ENCODE peak calls at places on chromosomes 7 and 10, in five cellular contexts. One of them, this sample, is unnamed.

GRCh38 chr10:88073676-88074075 is 210.3 kb downstream of the PTEN start:
- DNase-seq in stimulated activated CD8-positive, alpha-beta memory T cell treated with anti-CD3 and anti-CD28 coated beads, Interleukin-4, amount 100 ng/mL, for 1 hour: no peak
- DNase-seq in activated CD4-positive, alpha-beta memory T cell treated with anti-CD3 and anti-CD28 coated beads for 36 hours: no peak
- DNase-seq in AG08395: no peak
- DNase-seq in tibial artery: no peak
- DNase-seq in this sample: no peak

GRCh38 chr10:49153971-49154370 is 20.1 kb upstream of the FAM170B start:
- DNase-seq in stimulated activated CD8-positive, alpha-beta memory T cell treated with anti-CD3 and anti-CD28 coated beads, Interleukin-4, amount 100 ng/mL, for 1 hour: no peak
- DNase-seq in activated CD4-positive, alpha-beta memory T cell treated with anti-CD3 and anti-CD28 coated beads for 36 hours: no peak
- DNase-seq in AG08395: peak
- DNase-seq in tibial artery: no peak
- DNase-seq in this sample: no peak

GRCh38 chr7:130662426-130662825 is 6.1 kb downstream of the COPG2 start:
- DNase-seq in stimulated activated CD8-positive, alpha-beta memory T cell treated with anti-CD3 and anti-CD28 coated beads, Interleukin-4, amount 100 ng/mL, for 1 hour: no peak
- DNase-seq in activated CD4-positive, alpha-beta memory T cell treated with anti-CD3 and anti-CD28 coated beads for 36 hours: no peak
- DNase-seq in AG08395: no peak
- DNase-seq in tibial artery: no peak
- DNase-seq in this sample: no peak

GRCh38 chr10:80552151-80552646 is 14.5 kb downstream of the SH2D4B start:
- DNase-seq in stimulated activated CD8-positive, alpha-beta memory T cell treated with anti-CD3 and anti-CD28 coated beads, Interleukin-4, amount 100 ng/mL, for 1 hour: no peak
- DNase-seq in activated CD4-positive, alpha-beta memory T cell treated with anti-CD3 and anti-CD28 coated beads for 36 hours: no peak
- DNase-seq in AG08395: no peak
- DNase-seq in tibial artery: no peak
- DNase-seq in this sample: no peak

GRCh38 chr7:158957921-158958471 is 101.6 kb downstream of the DYNC2I1 start:
- DNase-seq in stimulated activated CD8-positive, alpha-beta memory T cell treated with anti-CD3 and anti-CD28 coated beads, Interleukin-4, amount 100 ng/mL, for 1 hour: no peak
- DNase-seq in activated CD4-positive, alpha-beta memory T cell treated with anti-CD3 and anti-CD28 coated beads for 36 hours: peak
- DNase-seq in AG08395: no peak
- DNase-seq in tibial artery: no peak
- DNase-seq in this sample: peak

GRCh38 chr10:49571419-49571818 is 32.5 kb upstream of the ERCC6 start:
- DNase-seq in stimulated activated CD8-positive, alpha-beta memory T cell treated with anti-CD3 and anti-CD28 coated beads, Interleukin-4, amount 100 ng/mL, for 1 hour: no peak
- DNase-seq in activated CD4-positive, alpha-beta memory T cell treated with anti-CD3 and anti-CD28 coated beads for 36 hours: no peak
- DNase-seq in AG08395: no peak
- DNase-seq in tibial artery: no peak
- DNase-seq in this sample: no peak

GRCh38 chr7:154882931-154883474 is 119.9 kb downstream of the PAXIP1 start:
- DNase-seq in stimulated activated CD8-positive, alpha-beta memory T cell treated with anti-CD3 and anti-CD28 coated beads, Interleukin-4, amount 100 ng/mL, for 1 hour: no peak
- DNase-seq in activated CD4-positive, alpha-beta memory T cell treated with anti-CD3 and anti-CD28 coated beads for 36 hours: no peak
- DNase-seq in AG08395: no peak
- DNase-seq in tibial artery: no peak
- DNase-seq in this sample: no peak

GRCh38 chr10:5538446-5538845 is 13.7 kb downstream of the CALML3 start:
- DNase-seq in stimulated activated CD8-positive, alpha-beta memory T cell treated with anti-CD3 and anti-CD28 coated beads, Interleukin-4, amount 100 ng/mL, for 1 hour: no peak
- DNase-seq in activated CD4-positive, alpha-beta memory T cell treated with anti-CD3 and anti-CD28 coated beads for 36 hours: no peak
- DNase-seq in AG08395: peak
- DNase-seq in tibial artery: peak
- DNase-seq in this sample: no peak

GRCh38 chr10:3067859-3068179 is 471 bp downstream of the PFKP start:
- DNase-seq in stimulated activated CD8-positive, alpha-beta memory T cell treated with anti-CD3 and anti-CD28 coated beads, Interleukin-4, amount 100 ng/mL, for 1 hour: no peak
- DNase-seq in activated CD4-positive, alpha-beta memory T cell treated with anti-CD3 and anti-CD28 coated beads for 36 hours: peak
- DNase-seq in AG08395: no peak
- DNase-seq in tibial artery: no peak
- DNase-seq in this sample: no peak

GRCh38 chr7:38451840-38452239 is 178.4 kb upstream of the TARP start:
- DNase-seq in stimulated activated CD8-positive, alpha-beta memory T cell treated with anti-CD3 and anti-CD28 coated beads, Interleukin-4, amount 100 ng/mL, for 1 hour: no peak
- DNase-seq in activated CD4-positive, alpha-beta memory T cell treated with anti-CD3 and anti-CD28 coated beads for 36 hours: no peak
- DNase-seq in AG08395: peak
- DNase-seq in tibial artery: no peak
- DNase-seq in this sample: peak

GRCh38 chr7:23347682-23348180 is 48.6 kb downstream of the MALSU1 start:
- DNase-seq in stimulated activated CD8-positive, alpha-beta memory T cell treated with anti-CD3 and anti-CD28 coated beads, Interleukin-4, amount 100 ng/mL, for 1 hour: no peak
- DNase-seq in activated CD4-positive, alpha-beta memory T cell treated with anti-CD3 and anti-CD28 coated beads for 36 hours: no peak
- DNase-seq in AG08395: peak
- DNase-seq in tibial artery: no peak
- DNase-seq in this sample: no peak